ENCODE peak calls at places on chromosomes 12 and 14, in eight cellular contexts. L is K562, K is IMR-90, U is uterus, F is A549, B is heart left ventricle, G is tibial nerve, J is HepG2. R is an unnamed sample.

GRCh38 chr12:69240625-69240984 is 1.2 kb downstream of the CPSF6 start:
- DNase-seq in L (no peak), K (peak), U (no peak), F (peak), B (no peak), G (no peak), J (no peak), R (no peak)

GRCh38 chr14:70045296-70045695 is 143.5 kb downstream of the SLC8A3 start:
- DNase-seq in L (no peak), K (no peak), U (no peak), F (no peak), B (no peak), G (no peak), J (no peak), R (no peak)

GRCh38 chr12:52230364-52231281 is 2.4 kb upstream of the KRT7 start:
- DNase-seq in L (no peak), K (peak), U (no peak), F (no peak), B (peak), G (no peak), J (no peak), R (peak)

GRCh38 chr14:92277031-92277430 is 45.9 kb upstream of the SLC24A4 start:
- DNase-seq in L (no peak), K (no peak), U (no peak), F (no peak), B (no peak), G (no peak), J (no peak), R (no peak)

GRCh38 chr12:89038831-89039509 is 313.3 kb downstream of the DUSP6 start:
- DNase-seq in L (no peak), K (no peak), U (no peak), F (no peak), B (no peak), G (no peak), J (no peak), R (no peak)

GRCh38 chr12:12705833-12706520 is 10.0 kb upstream of the GPR19 start:
- DNase-seq in L (no peak), K (no peak), U (no peak), F (no peak), B (no peak), G (no peak), J (no peak), R (no peak)

GRCh38 chr12:113222730-113223531 is 1.7 kb downstream of the TPCN1 start:
- DNase-seq in L (no peak), K (peak), U (peak), F (peak), B (peak), G (peak), J (peak), R (peak)

GRCh38 chr14:51395361-51395849 is 155.4 kb downstream of the TMX1 start:
- DNase-seq in L (no peak), K (peak), U (peak), F (no peak), B (peak), G (peak), J (no peak), R (peak)

GRCh38 chr12:44285321-44285720 is 449.4 kb downstream of the TMEM117 start:
- DNase-seq in L (no peak), K (no peak), U (no peak), F (no peak), B (no peak), G (no peak), J (no peak), R (no peak)

GRCh38 chr12:51536159-51536558 is 54.9 kb upstream of the SCN8A start:
- DNase-seq in L (peak), K (peak), U (no peak), F (peak), B (no peak), G (no peak), J (no peak), R (no peak)

GRCh38 chr12:104687823-104688573 is 231.2 kb downstream of the CHST11 start:
- DNase-seq in L (no peak), K (no peak), U (no peak), F (no peak), B (no peak), G (no peak), J (no peak), R (no peak)

GRCh38 chr14:88179725-88180124 is 143.3 kb downstream of the KCNK10 start:
- DNase-seq in L (no peak), K (no peak), U (no peak), F (no peak), B (no peak), G (no peak), J (no peak), R (no peak)

GRCh38 chr14:38941485-38941884 is 161.6 kb downstream of the SEC23A start:
- DNase-seq in L (no peak), K (no peak), U (no peak), F (no peak), B (no peak), G (no peak), J (peak), R (no peak)

GRCh38 chr12:65204886-65205525 is 35.6 kb downstream of the LEMD3 start:
- DNase-seq in L (no peak), K (no peak), U (no peak), F (no peak), B (no peak), G (no peak), J (no peak), R (no peak)

GRCh38 chr14:68140111-68140741 is 320.6 kb downstream of the RAD51B start:
- DNase-seq in L (no peak), K (peak), U (peak), F (peak), B (peak), G (peak), J (peak), R (peak)

GRCh38 chr14:88554458-88555286 is at the start of gene PTPN21:
- DNase-seq in L (peak), K (peak), U (peak), F (peak), B (peak), G (peak), J (peak), R (peak)

GRCh38 chr12:14153803-14154202 is 172.4 kb upstream of the GRIN2B start:
- DNase-seq in L (no peak), K (no peak), U (no peak), F (no peak), B (no peak), G (no peak), J (no peak), R (no peak)

GRCh38 chr14:69398818-69399210 is 322 bp downstream of the SLC39A9 start:
- DNase-seq in L (no peak), K (no peak), U (no peak), F (no peak), B (no peak), G (peak), J (no peak), R (no peak)

GRCh38 chr12:124705545-124706138 is 138.2 kb upstream of the NCOR2 start:
- DNase-seq in L (no peak), K (no peak), U (no peak), F (no peak), B (peak), G (no peak), J (no peak), R (no peak)

GRCh38 chr12:79555006-79555925 is 135.5 kb downstream of the PAWR start:
- DNase-seq in L (no peak), K (peak), U (no peak), F (no peak), B (no peak), G (no peak), J (peak), R (no peak)

GRCh38 chr12:74900232-74900631 is 309.4 kb downstream of the KCNC2 start:
- DNase-seq in L (no peak), K (no peak), U (no peak), F (no peak), B (no peak), G (no peak), J (no peak), R (no peak)

GRCh38 chr14:83483063-83483462 is 1949.4 kb upstream of the SEL1L start:
- DNase-seq in L (no peak), K (peak), U (no peak), F (no peak), B (no peak), G (no peak), J (no peak), R (no peak)

GRCh38 chr12:132484891-132485441 is 5.0 kb upstream of the FBRSL1 start:
- DNase-seq in L (no peak), K (no peak), U (no peak), F (no peak), B (no peak), G (no peak), J (no peak), R (no peak)

GRCh38 chr12:29895966-29896365 is 112.2 kb upstream of the TMTC1 start:
- DNase-seq in L (no peak), K (no peak), U (no peak), F (no peak), B (no peak), G (no peak), J (no peak), R (no peak)

GRCh38 chr14:88551936-88552565 is 2.8 kb downstream of the PTPN21 start:
- DNase-seq in L (no peak), K (peak), U (peak), F (no peak), B (no peak), G (peak), J (no peak), R (no peak)

GRCh38 chr12:63945777-63946176 is 101.3 kb downstream of the SRGAP1 start:
- DNase-seq in L (no peak), K (no peak), U (no peak), F (no peak), B (no peak), G (no peak), J (no peak), R (no peak)
- H3K4me3 ChIP-seq in L (no peak), K (no peak), U (no peak), F (no peak), B (no peak), G (no peak), J (no peak), R (no peak)

DNA sequence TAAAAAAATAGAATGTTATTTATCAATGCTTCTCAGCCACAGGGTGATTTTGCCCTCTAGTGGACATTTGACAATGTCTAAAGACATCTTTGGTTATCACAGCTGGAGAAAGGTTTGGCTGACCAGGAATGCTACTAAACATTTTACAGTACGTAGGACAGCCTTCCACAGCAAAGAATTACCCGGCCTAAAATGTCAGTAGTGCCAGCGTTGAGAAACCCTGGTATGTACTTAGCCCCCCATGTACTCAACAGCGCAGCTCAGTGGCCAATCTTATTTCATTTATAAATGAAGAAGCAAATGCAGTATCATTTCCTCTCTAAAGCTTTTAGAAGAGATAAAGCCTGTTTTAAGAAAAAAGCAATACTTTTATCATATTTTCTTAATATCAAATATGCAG is 5.8 kb downstream of the MARK3 start:
- DNase-seq in L (no peak), K (peak), U (no peak), F (peak), B (no peak), G (peak), J (peak), R (no peak)
- H3K27ac ChIP-seq in L (no peak), K (no peak), U (no peak), F (no peak), B (no peak), G (no peak), J (no peak), R (no peak)

GRCh38 chr14:94341654-94342333 is 18.7 kb upstream of the SERPINA6 start:
- DNase-seq in L (no peak), K (no peak), U (no peak), F (no peak), B (no peak), G (no peak), J (no peak), R (no peak)
- TF ChIP-seq POLR2A in L (no peak), K (no peak), U (no peak), F (no peak), B (no peak), G (no peak), J (no peak), R (no peak)

GRCh38 chr12:94152292-94153083 is 4.1 kb downstream of the PLXNC1 start:
- DNase-seq in L (no peak), K (no peak), U (no peak), F (no peak), B (no peak), G (no peak), J (peak), R (no peak)

GRCh38 chr12:94149781-94150482 is 1.6 kb downstream of the PLXNC1 start:
- DNase-seq in L (no peak), K (no peak), U (peak), F (no peak), B (peak), G (no peak), J (no peak), R (no peak)

GRCh38 chr12:94148841-94149780 is 734 bp downstream of the PLXNC1 start:
- DNase-seq in L (no peak), K (peak), U (peak), F (peak), B (peak), G (no peak), J (no peak), R (no peak)

GRCh38 chr12:94151577-94151976 is 3.2 kb downstream of the PLXNC1 start:
- DNase-seq in L (no peak), K (no peak), U (no peak), F (no peak), B (no peak), G (no peak), J (peak), R (no peak)

GRCh38 chr12:94150483-94151225 is 2.3 kb downstream of the PLXNC1 start:
- DNase-seq in L (no peak), K (no peak), U (peak), F (no peak), B (no peak), G (no peak), J (no peak), R (no peak)
- H3K4me3 ChIP-seq in L (no peak), K (peak), U (peak), F (peak), B (peak), G (peak), J (peak), R (peak)

GRCh38 chr12:43095669-43096068 is 456.3 kb downstream of the ADAMTS20 start:
- DNase-seq in L (no peak), K (no peak), U (no peak), F (no peak), B (no peak), G (no peak), J (no peak), R (no peak)
- H3K27ac ChIP-seq in L (no peak), K (no peak), U (no peak), F (no peak), B (no peak), G (no peak), J (no peak), R (no peak)

R was measured in breast epithelium.